ENCODE peak calls at places on chromosomes 3 and 15, in five cellular contexts. S is heart left ventricle, F is left ventricle myocardium inferior, E is bronchial epithelial cell, V is suprapubic skin. I is an unnamed sample.

GRCh38 chr3:32340039-32340438 is 51.6 kb upstream of the CMTM7 start:
- DNase-seq in S (no peak), F (no peak), E (peak), V (no peak), I (no peak)

GRCh38 chr3:194083253-194084224 is 52.4 kb upstream of the HES1 start:
- DNase-seq in S (no peak), F (no peak), E (no peak), V (peak), I (no peak)

GRCh38 chr3:102089904-102090492 is 240.7 kb downstream of the NFKBIZ start:
- DNase-seq in S (no peak), F (no peak), E (peak), V (no peak), I (no peak)

GRCh38 chr15:84780492-84780891 is 32.1 kb downstream of the ZNF592 start:
- DNase-seq in S (no peak), F (no peak), E (no peak), V (no peak), I (no peak)

GRCh38 chr3:48694610-48695051 is 8.9 kb upstream of the NCKIPSD start:
- DNase-seq in S (peak), F (peak), E (peak), V (peak), I (no peak)

GRCh38 chr15:81282911-81283310 is 41.0 kb downstream of the STARD5 start:
- DNase-seq in S (no peak), F (no peak), E (no peak), V (no peak), I (no peak)

GRCh38 chr3:51940648-51941421 is 869 bp downstream of the RRP9 start:
- DNase-seq in S (peak), F (no peak), E (no peak), V (peak), I (peak)

GRCh38 chr3:142447308-142447851 is 457 bp downstream of the XRN1 start:
- DNase-seq in S (peak), F (peak), E (peak), V (peak), I (no peak)

GRCh38 chr15:60798821-60799220 is 319.9 kb upstream of the ICE2 start:
- DNase-seq in S (no peak), F (no peak), E (peak), V (no peak), I (no peak)

GRCh38 chr15:68617001-68617400 is 38.2 kb downstream of the CORO2B start:
- DNase-seq in S (no peak), F (peak), E (no peak), V (no peak), I (no peak)

GRCh38 chr3:6504385-6504784 is 356.5 kb upstream of the GRM7 start:
- DNase-seq in S (no peak), F (no peak), E (no peak), V (no peak), I (no peak)

GRCh38 chr3:36923523-36923943 is 21.3 kb downstream of the TRANK1 start:
- DNase-seq in S (no peak), F (no peak), E (no peak), V (no peak), I (no peak)

GRCh38 chr15:31360843-31361763 is 34.5 kb downstream of the KLF13 start:
- DNase-seq in S (no peak), F (peak), E (peak), V (no peak), I (no peak)

GRCh38 chr3:71803248-71803647 is 18.3 kb upstream of the PROK2 start:
- DNase-seq in S (no peak), F (no peak), E (no peak), V (no peak), I (no peak)

GRCh38 chr3:188352196-188352927 is 198.4 kb downstream of the LPP start:
- DNase-seq in S (no peak), F (no peak), E (no peak), V (no peak), I (no peak)

GRCh38 chr15:60993008-60993407 is 236.1 kb downstream of the RORA start:
- DNase-seq in S (no peak), F (no peak), E (no peak), V (no peak), I (no peak)

GRCh38 chr3:53114011-53114400 is 16.2 kb downstream of the RFT1 start:
- DNase-seq in S (peak), F (peak), E (peak), V (peak), I (peak)

GRCh38 chr15:32871887-32872286 is 154.1 kb downstream of the GREM1 start:
- DNase-seq in S (no peak), F (no peak), E (no peak), V (no peak), I (no peak)

GRCh38 chr15:101372149-101372577 is 77.1 kb upstream of the SNRPA1 start:
- DNase-seq in S (no peak), F (no peak), E (no peak), V (no peak), I (no peak)

GRCh38 chr3:126621627-126622345 is 33.1 kb downstream of the TXNRD3 start:
- DNase-seq in S (no peak), F (no peak), E (peak), V (no peak), I (no peak)

GRCh38 chr3:107392549-107393165 is 15.4 kb downstream of the CCDC54 start:
- DNase-seq in S (no peak), F (no peak), E (peak), V (no peak), I (no peak)

GRCh38 chr3:46361408-46362283 is 7.7 kb downstream of the CCR2 start:
- DNase-seq in S (no peak), F (no peak), E (peak), V (no peak), I (no peak)

DNA sequence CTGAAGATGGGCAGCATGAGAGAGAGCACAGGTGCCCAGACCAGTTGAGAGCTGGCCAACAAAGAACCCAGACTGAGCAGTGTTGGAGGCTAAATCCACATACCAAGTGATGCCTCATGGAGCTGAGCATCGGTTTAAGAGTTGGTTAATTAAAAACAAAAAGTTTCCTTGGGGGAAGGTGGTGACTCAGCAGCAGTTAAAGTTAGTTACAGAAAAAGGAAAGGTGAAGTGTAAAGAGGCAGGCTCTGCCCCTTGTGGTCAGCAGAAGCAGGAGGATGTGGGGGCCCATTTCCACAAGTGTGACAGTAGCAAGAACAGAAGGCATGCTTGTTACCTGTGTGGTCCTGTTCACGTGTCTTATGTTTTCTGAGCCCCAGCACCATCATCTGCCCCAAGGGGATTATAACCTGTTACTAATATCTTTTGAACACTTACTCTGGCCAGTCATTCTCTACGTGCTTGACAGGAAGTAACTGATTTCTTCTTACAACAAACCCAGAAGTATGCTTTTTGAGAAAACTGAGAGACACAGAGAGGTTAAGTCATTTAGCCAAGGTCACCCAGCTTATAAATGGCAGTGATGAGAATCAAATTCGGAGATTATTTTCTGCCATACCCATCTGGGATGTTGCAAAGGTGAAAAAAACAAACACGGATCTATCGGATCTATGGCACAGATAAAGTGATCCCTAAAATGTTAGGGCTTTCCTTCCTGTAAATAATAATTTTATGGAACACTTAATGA is 91.0 kb downstream of the EPHB1 start:
- DNase-seq in S (no peak), F (no peak), E (peak), V (peak), I (no peak)
- TF ChIP-seq CTCF in S (no peak), F (no peak), E (no peak), V (no peak), I (no peak)

GRCh38 chr3:99645277-99646106 is 7.1 kb downstream of the COL8A1 start:
- DNase-seq in S (no peak), F (no peak), E (peak), V (no peak), I (no peak)
- TF ChIP-seq CTCF in S (peak), F (peak), E (peak), V (peak), I (no peak)

GRCh38 chr15:57218826-57219576 is 157.3 kb upstream of the CGNL1 start:
- DNase-seq in S (no peak), F (no peak), E (peak), V (no peak), I (no peak)

GRCh38 chr15:57216288-57216687 is 160.0 kb upstream of the CGNL1 start:
- DNase-seq in S (no peak), F (no peak), E (peak), V (no peak), I (no peak)

GRCh38 chr15:57215371-57215770 is 160.9 kb upstream of the CGNL1 start:
- DNase-seq in S (no peak), F (no peak), E (no peak), V (no peak), I (no peak)

GRCh38 chr15:57217716-57218598 is 158.3 kb upstream of the CGNL1 start:
- DNase-seq in S (no peak), F (no peak), E (no peak), V (no peak), I (no peak)

GRCh38 chr15:57213783-57214366 is 162.4 kb upstream of the CGNL1 start:
- DNase-seq in S (no peak), F (no peak), E (peak), V (no peak), I (no peak)
- TF ChIP-seq CTCF in S (peak), F (peak), E (peak), V (peak), I (no peak)

DNA sequence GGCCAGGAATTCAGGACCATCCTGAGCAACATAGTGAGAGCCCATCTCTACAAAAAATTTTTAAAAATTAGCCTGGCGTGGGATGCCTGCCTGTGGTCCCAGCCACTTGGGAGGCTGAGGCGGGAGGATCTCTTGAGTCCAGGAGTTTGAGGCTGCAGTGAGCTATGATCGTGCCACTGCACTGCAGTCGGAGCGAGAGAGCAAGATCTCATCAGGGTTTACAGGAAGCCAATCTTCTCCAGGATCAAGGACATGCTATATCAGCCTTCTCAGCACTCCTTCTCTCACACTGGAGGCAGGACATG is 451 bp upstream of the STOML1 start:
- DNase-seq in S (no peak), F (no peak), E (no peak), V (no peak), I (no peak)
- TF ChIP-seq CTCF in S (no peak), F (peak), E (no peak), V (peak), I (no peak)

GRCh38 chr15:51135276-51135675 is 40.6 kb upstream of the TNFAIP8L3 start:
- DNase-seq in S (no peak), F (no peak), E (no peak), V (no peak), I (no peak)

GRCh38 chr15:51134416-51135199 is 39.9 kb upstream of the TNFAIP8L3 start:
- DNase-seq in S (no peak), F (no peak), E (no peak), V (no peak), I (no peak)

GRCh38 chr15:51132384-51133139 is 37.9 kb upstream of the TNFAIP8L3 start:
- DNase-seq in S (no peak), F (no peak), E (peak), V (no peak), I (no peak)

GRCh38 chr15:51131596-51132290 is 37.0 kb upstream of the TNFAIP8L3 start:
- DNase-seq in S (no peak), F (no peak), E (no peak), V (no peak), I (no peak)

DNA sequence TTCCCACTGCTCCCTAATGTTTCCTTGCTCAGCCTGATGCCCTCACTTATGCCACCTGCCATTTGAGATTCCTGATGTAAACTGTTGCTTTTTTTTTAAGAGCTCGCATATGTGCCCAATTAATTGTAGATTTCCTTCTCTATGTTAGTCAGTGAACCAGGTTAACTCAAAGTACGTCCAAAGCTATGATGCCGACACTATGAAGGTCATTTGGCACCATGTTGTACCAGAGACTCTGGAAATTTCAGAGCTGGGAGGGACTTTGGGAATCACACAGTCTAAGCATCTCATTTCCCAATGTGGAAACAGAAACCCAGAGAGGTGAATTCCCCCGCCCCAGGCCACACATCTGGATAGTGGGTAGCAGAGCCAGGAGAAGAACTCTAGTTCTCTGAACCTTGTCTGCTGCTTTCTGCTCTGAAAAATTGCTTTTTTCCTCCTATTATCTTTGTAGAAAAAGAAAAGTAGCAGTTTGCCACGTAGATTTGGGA is 38.5 kb upstream of the TNFAIP8L3 start:
- DNase-seq in S (no peak), F (no peak), E (no peak), V (no peak), I (no peak)
- TF ChIP-seq CTCF in S (no peak), F (peak), E (no peak), V (no peak), I (no peak)